ENCODE peak calls at places on chromosomes 6 and 20, in five cellular contexts. U, G, S, Q and Y are unnamed samples.

GRCh38 chr6:53020005-53020744 is 25.1 kb upstream of the GSTA4 start:
- DNase-seq in Q (peak; percentile 72), U (no peak), G (no peak), S (no peak), Y (no peak)

GRCh38 chr6:139392834-139393233 is 18.4 kb upstream of the CITED2 start:
- DNase-seq in S (no peak), U (no peak), Q (peak; percentile 73), G (no peak), Y (no peak)

GRCh38 chr6:56570434-56571359 is 72.0 kb downstream of the DST start:
- DNase-seq in Q (peak; percentile 39), U (no peak), G (peak; percentile 52), S (no peak), Y (no peak)

GRCh38 chr6:85458782-85459181 is 8.9 kb downstream of the NT5E start:
- DNase-seq in G (peak; percentile 36), U (no peak), Q (no peak), S (no peak), Y (no peak)

GRCh38 chr6:129653746-129654145 is 56.2 kb downstream of the ARHGAP18 start:
- DNase-seq in Q (no peak), S (no peak), U (no peak), G (peak; percentile 23), Y (no peak)

GRCh38 chr6:149851461-149851860 is 12.7 kb downstream of the LRP11 start:
- DNase-seq in Q (peak; percentile 78), G (no peak), S (no peak), U (no peak), Y (no peak)

GRCh38 chr20:64265201-64265600 is 9.7 kb downstream of the PCMTD2 start:
- DNase-seq in U (no peak), S (no peak), G (no peak), Q (no peak), Y (no peak)

GRCh38 chr6:105432797-105433196 is 29.9 kb upstream of the PREP start:
- DNase-seq in Q (peak; percentile 83), S (peak; percentile 25), U (no peak), G (peak; percentile 81), Y (no peak)

GRCh38 chr20:25057234-25058050 is 497 bp downstream of the ACSS1 start:
- DNase-seq in U (no peak), Q (peak; percentile 19), G (peak; percentile 51), S (peak; percentile 69), Y (peak; percentile 88)

GRCh38 chr6:139135578-139136545 is 982 bp downstream of the HECA start:
- DNase-seq in G (peak; percentile 55), S (peak; percentile 53), Q (peak; percentile 11), U (no peak), Y (peak; percentile 80)

GRCh38 chr6:113651120-113651519 is 206.0 kb upstream of the MARCKS start:
- DNase-seq in U (no peak), Q (no peak), G (no peak), S (no peak), Y (peak; percentile 83)

GRCh38 chr6:113651920-113652319 is 205.2 kb upstream of the MARCKS start:
- DNase-seq in U (no peak), G (no peak), Q (no peak), S (no peak), Y (no peak)

GRCh38 chr6:113655761-113656160 is 201.4 kb upstream of the MARCKS start:
- DNase-seq in S (no peak), G (no peak), U (no peak), Q (no peak), Y (no peak)

GRCh38 chr6:113650610-113650979 is 206.6 kb upstream of the MARCKS start:
- DNase-seq in Q (no peak), S (no peak), U (no peak), G (no peak), Y (no peak)

DNA sequence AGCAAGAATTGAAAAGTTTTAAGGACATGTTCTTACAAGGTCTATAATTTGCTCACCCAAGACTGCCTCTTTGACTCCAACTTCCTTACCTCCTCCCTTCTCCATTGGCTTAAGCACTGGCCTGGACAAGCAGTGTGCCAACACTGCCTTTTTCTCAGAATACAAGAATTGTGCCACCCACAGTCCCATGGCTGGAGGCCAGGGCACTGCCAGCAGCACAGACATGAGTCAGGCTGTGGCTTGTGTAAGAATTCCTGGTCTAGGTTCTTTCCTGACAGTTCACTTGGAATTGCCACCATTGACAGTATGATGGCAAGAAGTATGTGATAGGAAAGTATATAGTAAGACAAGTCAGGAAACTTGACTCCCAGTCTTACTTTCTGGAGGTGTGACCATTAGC is 202.7 kb upstream of the MARCKS start:
- DNase-seq in U (peak; percentile 96), G (peak; percentile 77), Q (peak; percentile 30), S (peak; percentile 89), Y (peak; percentile 53)
- H3K4me3 ChIP-seq in U (no peak overlapping the region), G (no peak overlapping the region), Q (no peak overlapping the region), S (no peak overlapping the region), Y (no peak overlapping the region)

DNA sequence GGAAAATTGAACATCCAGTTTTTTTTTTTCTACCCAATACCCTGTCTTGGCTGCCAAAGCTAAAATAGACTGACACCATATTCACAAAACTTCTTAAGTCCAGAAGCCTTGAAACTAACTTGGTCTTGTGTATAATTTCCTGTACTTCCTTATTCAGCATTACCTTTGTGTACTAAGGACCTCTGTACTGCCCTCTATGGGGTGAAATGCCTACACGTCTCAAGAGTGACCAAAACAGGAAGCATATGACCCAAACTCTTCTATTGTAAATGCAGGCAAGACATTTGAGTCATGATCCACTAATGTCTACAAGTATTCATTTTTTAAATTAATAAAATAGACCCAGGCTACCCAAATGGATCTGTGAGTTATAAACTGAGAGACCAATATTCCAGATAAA is 50.4 kb downstream of the HMGCLL1 start:
- DNase-seq in S (no peak), Q (peak; percentile 37), U (no peak), G (peak; percentile 80), Y (no peak)
- TF ChIP-seq CTCF in S (no peak), Q (peak; percentile 40), U (no peak), G (peak; percentile 20), Y (no peak)

GRCh38 chr6:6712979-6713514 is 124.5 kb downstream of the LY86 start:
- DNase-seq in Q (no peak), G (no peak), S (no peak), U (no peak), Y (no peak)

GRCh38 chr6:6714498-6715360 is 126.2 kb downstream of the LY86 start:
- DNase-seq in G (no peak), Q (peak; percentile 15), S (no peak), U (no peak), Y (no peak)

GRCh38 chr6:6711832-6712231 is 123.3 kb downstream of the LY86 start:
- DNase-seq in Q (no peak), U (no peak), S (no peak), G (no peak), Y (no peak)

GRCh38 chr6:6713660-6714446 is 125.3 kb downstream of the LY86 start:
- DNase-seq in Q (peak; percentile 52), U (no peak), S (no peak), G (no peak), Y (no peak)

DNA sequence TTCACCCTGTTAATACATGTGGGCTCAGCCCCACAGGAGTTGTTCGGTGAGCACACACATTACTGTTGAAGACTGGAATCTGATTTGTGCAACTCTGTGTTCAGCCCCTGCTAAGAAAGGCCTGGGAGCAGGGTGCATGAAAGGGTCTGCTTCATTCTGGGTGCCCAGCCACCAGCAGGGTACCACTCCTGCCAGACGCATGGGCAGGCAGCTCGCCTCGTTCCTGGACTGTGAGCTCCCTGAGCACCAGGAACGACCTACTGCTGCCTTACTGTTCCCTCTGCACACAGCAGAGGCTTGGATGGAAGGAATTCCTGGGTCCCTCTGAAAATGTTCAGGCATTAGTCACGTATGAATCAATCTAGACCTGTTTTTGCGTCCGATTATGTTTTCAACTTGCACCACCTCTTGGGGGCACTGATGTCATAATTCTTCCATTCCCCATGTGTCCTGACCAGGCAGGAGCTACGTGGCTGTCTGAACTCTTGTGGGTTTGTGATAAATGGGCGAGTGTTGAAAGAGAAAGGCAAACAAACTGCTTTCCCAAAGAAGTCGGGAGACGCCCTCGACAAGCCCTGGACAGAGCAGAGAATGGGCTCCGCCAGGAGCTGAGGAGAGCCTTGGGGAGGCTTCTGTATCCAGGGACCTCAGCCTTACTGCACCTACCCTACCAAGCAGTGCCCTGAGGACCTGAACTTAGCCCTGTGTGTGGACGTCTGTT is 123.9 kb downstream of the LY86 start:
- DNase-seq in Q (peak; percentile 87), U (no peak), G (no peak), S (peak; percentile 47), Y (no peak)
- TF ChIP-seq POLR2A in Q (no peak), U (no peak), G (no peak), S (no peak), Y (no peak)

GRCh38 chr6:158018851-158019361 is 37.2 kb downstream of the SYNJ2 start:
- DNase-seq in G (peak; percentile 89), Q (peak; percentile 85), U (no peak), S (peak; percentile 71), Y (no peak)
- H3K4me3 ChIP-seq in G (no peak overlapping the region), Q (no peak overlapping the region), U (no peak overlapping the region), S (no peak overlapping the region), Y (no peak overlapping the region)

GRCh38 chr20:3674995-3675900 is 6.6 kb downstream of the ADAM33 start:
- DNase-seq in U (no peak), S (no peak), Q (no peak), G (no peak), Y (no peak)
- TF ChIP-seq CTCF in U (no peak), S (no peak), Q (no peak), G (no peak), Y (no peak)

GRCh38 chr6:16090920-16091319 is 38.0 kb upstream of the MYLIP start:
- DNase-seq in S (no peak), G (no peak), U (no peak), Q (no peak), Y (no peak)
- TF ChIP-seq POLR2A in S (no peak), G (no peak), U (no peak), Q (no peak), Y (no peak)

GRCh38 chr6:21186479-21187055 is 407.0 kb upstream of the SOX4 start:
- DNase-seq in Q (peak; percentile 38), U (no peak), G (peak; percentile 71), S (no peak), Y (no peak)
- H3K4me3 ChIP-seq in Q (no peak overlapping the region), U (no peak overlapping the region), G (no peak overlapping the region), S (no peak overlapping the region), Y (no peak overlapping the region)

GRCh38 chr6:167341665-167342655 is 17.1 kb downstream of the TTLL2 start:
- DNase-seq in S (no peak), U (no peak), Q (no peak), G (no peak), Y (no peak)
- TF ChIP-seq CTCF in S (no peak), U (no peak), Q (no peak), G (no peak), Y (no peak)

GRCh38 chr6:79536615-79536968 is 638 bp downstream of the LCA5 start:
- DNase-seq in G (no peak), U (peak; percentile 41), S (no peak), Q (peak; percentile 31), Y (peak; percentile 58)

GRCh38 chr6:79538481-79538971 is 1.3 kb upstream of the LCA5 start:
- DNase-seq in S (no peak), Q (no peak), G (peak; percentile 32), U (no peak), Y (no peak)

GRCh38 chr6:79536969-79537747 is at the start of gene LCA5:
- DNase-seq in U (peak; percentile 95), S (peak; percentile 96), G (peak; percentile 98), Q (peak; percentile 97), Y (peak; percentile 94)
- TF ChIP-seq POLR2A in U (peak; percentile 52), S (peak; percentile 30), G (peak; percentile 80), Q (peak; percentile 59), Y (no peak)

DNA sequence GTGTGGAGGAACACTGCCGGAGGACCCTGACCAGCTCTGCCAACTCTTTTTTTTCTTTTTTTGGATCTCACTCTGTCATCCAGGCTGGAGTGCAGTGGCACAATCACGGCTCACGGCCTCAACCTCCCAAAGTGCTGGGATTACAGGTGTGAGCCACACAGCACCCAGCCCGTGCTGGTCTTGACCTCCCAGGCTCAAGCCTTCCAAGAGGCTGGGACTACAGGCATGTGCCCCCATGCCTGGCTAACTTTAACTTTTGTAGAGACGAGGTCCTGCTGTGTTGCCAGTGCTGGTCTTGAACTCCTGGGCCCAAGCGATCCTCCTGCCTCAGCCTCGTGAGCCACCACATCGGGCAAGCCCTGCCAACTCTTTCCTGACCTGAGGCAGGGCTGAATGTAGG is 11.2 kb downstream of the GCNT2 start:
- DNase-seq in U (no peak), Q (no peak), S (no peak), G (no peak), Y (no peak)
- H3K4me3 ChIP-seq in U (no peak overlapping the region), Q (no peak overlapping the region), S (no peak overlapping the region), G (no peak overlapping the region), Y (peak overlapping the region; percentile 8)